ENCODE peak calls at places on chromosomes 7 and 10, in eight cellular contexts. One of them, this sample, is unnamed.

GRCh38 chr10:50367732-50368131 is 116.4 kb upstream of the ASAH2 start:
- DNase-seq in hepatocyte: peak
- DNase-seq in NCI-H748 treated with DMSO at 0.1 percent for 48 hours: no peak
- DNase-seq in neural crest cell: peak
- DNase-seq in activated T-helper 1 cell treated with anti-CD3 and anti-CD28 coated beads, Interleukin-2, amount 50 U/mL, for 16 hours: no peak
- DNase-seq in B cell: peak
- DNase-seq in stomach: no peak
- DNase-seq in OCI-LY7: peak
- DNase-seq in this sample: peak

GRCh38 chr7:136869991-136870798 is 1.7 kb downstream of the CHRM2 start:
- DNase-seq in NCI-H748 treated with DMSO at 0.1 percent for 48 hours: no peak
- DNase-seq in OCI-LY7: no peak
- DNase-seq in B cell: no peak
- DNase-seq in activated T-helper 1 cell treated with anti-CD3 and anti-CD28 coated beads, Interleukin-2, amount 50 U/mL, for 16 hours: no peak
- DNase-seq in stomach: no peak
- DNase-seq in neural crest cell: peak
- DNase-seq in hepatocyte: peak
- DNase-seq in this sample: no peak

GRCh38 chr7:55065511-55066229 is 46.9 kb downstream of the EGFR start:
- DNase-seq in stomach: no peak
- DNase-seq in B cell: no peak
- DNase-seq in activated T-helper 1 cell treated with anti-CD3 and anti-CD28 coated beads, Interleukin-2, amount 50 U/mL, for 16 hours: no peak
- DNase-seq in neural crest cell: no peak
- DNase-seq in OCI-LY7: no peak
- DNase-seq in hepatocyte: peak
- DNase-seq in NCI-H748 treated with DMSO at 0.1 percent for 48 hours: no peak
- DNase-seq in this sample: peak

GRCh38 chr10:86742230-86742629 is 14.2 kb upstream of the BMPR1A start:
- DNase-seq in stomach: peak
- DNase-seq in neural crest cell: no peak
- DNase-seq in activated T-helper 1 cell treated with anti-CD3 and anti-CD28 coated beads, Interleukin-2, amount 50 U/mL, for 16 hours: no peak
- DNase-seq in NCI-H748 treated with DMSO at 0.1 percent for 48 hours: no peak
- DNase-seq in OCI-LY7: no peak
- DNase-seq in B cell: no peak
- DNase-seq in hepatocyte: no peak
- DNase-seq in this sample: no peak

GRCh38 chr7:74380720-74381119 is 73.0 kb upstream of the GTF2IRD1 start:
- DNase-seq in B cell: no peak
- DNase-seq in NCI-H748 treated with DMSO at 0.1 percent for 48 hours: no peak
- DNase-seq in activated T-helper 1 cell treated with anti-CD3 and anti-CD28 coated beads, Interleukin-2, amount 50 U/mL, for 16 hours: no peak
- DNase-seq in hepatocyte: no peak
- DNase-seq in OCI-LY7: no peak
- DNase-seq in stomach: peak
- DNase-seq in neural crest cell: no peak
- DNase-seq in this sample: no peak

GRCh38 chr7:24821045-24821853 is 64.0 kb upstream of the GSDME start:
- DNase-seq in stomach: peak
- DNase-seq in OCI-LY7: peak
- DNase-seq in neural crest cell: no peak
- DNase-seq in hepatocyte: peak
- DNase-seq in activated T-helper 1 cell treated with anti-CD3 and anti-CD28 coated beads, Interleukin-2, amount 50 U/mL, for 16 hours: peak
- DNase-seq in NCI-H748 treated with DMSO at 0.1 percent for 48 hours: no peak
- DNase-seq in B cell: peak
- DNase-seq in this sample: peak

GRCh38 chr10:122062831-122063674 is 74.1 kb downstream of the TACC2 start:
- DNase-seq in stomach: peak
- DNase-seq in B cell: no peak
- DNase-seq in activated T-helper 1 cell treated with anti-CD3 and anti-CD28 coated beads, Interleukin-2, amount 50 U/mL, for 16 hours: no peak
- DNase-seq in NCI-H748 treated with DMSO at 0.1 percent for 48 hours: peak
- DNase-seq in OCI-LY7: no peak
- DNase-seq in hepatocyte: peak
- DNase-seq in neural crest cell: no peak
- DNase-seq in this sample: peak

GRCh38 chr10:71025535-71025934 is 137.2 kb upstream of the PCBD1 start:
- DNase-seq in OCI-LY7: no peak
- DNase-seq in B cell: no peak
- DNase-seq in NCI-H748 treated with DMSO at 0.1 percent for 48 hours: no peak
- DNase-seq in stomach: no peak
- DNase-seq in activated T-helper 1 cell treated with anti-CD3 and anti-CD28 coated beads, Interleukin-2, amount 50 U/mL, for 16 hours: no peak
- DNase-seq in neural crest cell: no peak
- DNase-seq in hepatocyte: peak
- DNase-seq in this sample: no peak

GRCh38 chr10:90286941-90287340 is 570.9 kb downstream of the HTR7 start:
- DNase-seq in OCI-LY7: no peak
- DNase-seq in stomach: no peak
- DNase-seq in neural crest cell: no peak
- DNase-seq in B cell: no peak
- DNase-seq in activated T-helper 1 cell treated with anti-CD3 and anti-CD28 coated beads, Interleukin-2, amount 50 U/mL, for 16 hours: no peak
- DNase-seq in NCI-H748 treated with DMSO at 0.1 percent for 48 hours: no peak
- DNase-seq in hepatocyte: no peak
- DNase-seq in this sample: no peak

GRCh38 chr7:107394831-107395230 is 75.0 kb upstream of the GPR22 start:
- DNase-seq in B cell: no peak
- DNase-seq in NCI-H748 treated with DMSO at 0.1 percent for 48 hours: no peak
- DNase-seq in hepatocyte: no peak
- DNase-seq in neural crest cell: no peak
- DNase-seq in stomach: no peak
- DNase-seq in activated T-helper 1 cell treated with anti-CD3 and anti-CD28 coated beads, Interleukin-2, amount 50 U/mL, for 16 hours: no peak
- DNase-seq in OCI-LY7: no peak
- DNase-seq in this sample: no peak

GRCh38 chr7:117757440-117757839 is 115.8 kb downstream of the CTTNBP2 start:
- DNase-seq in NCI-H748 treated with DMSO at 0.1 percent for 48 hours: no peak
- DNase-seq in neural crest cell: no peak
- DNase-seq in OCI-LY7: no peak
- DNase-seq in stomach: no peak
- DNase-seq in B cell: no peak
- DNase-seq in activated T-helper 1 cell treated with anti-CD3 and anti-CD28 coated beads, Interleukin-2, amount 50 U/mL, for 16 hours: no peak
- DNase-seq in hepatocyte: no peak
- DNase-seq in this sample: no peak